ENCODE peak calls at places on chromosomes 3 and 15, in eight cellular contexts. One of them, this sample, is unnamed.

GRCh38 chr3:8837172-8837571 is 67.8 kb upstream of the OXTR start:
- DNase-seq in A549: no peak
- DNase-seq in adrenal gland: no peak
- DNase-seq in IMR-90: peak
- DNase-seq in lower leg skin: no peak
- DNase-seq in tibial nerve: no peak
- DNase-seq in suprapubic skin: no peak
- DNase-seq in NB4: no peak
- DNase-seq in this sample: peak

GRCh38 chr15:39919740-39920509 is at the start of gene GPR176:
- DNase-seq in A549: peak
- DNase-seq in adrenal gland: no peak
- DNase-seq in IMR-90: peak
- DNase-seq in lower leg skin: peak
- DNase-seq in tibial nerve: no peak
- DNase-seq in suprapubic skin: peak
- DNase-seq in NB4: no peak
- DNase-seq in this sample: peak

GRCh38 chr3:197001972-197002700 is 27.5 kb downstream of the MELTF start:
- DNase-seq in A549: no peak
- DNase-seq in adrenal gland: no peak
- DNase-seq in IMR-90: no peak
- DNase-seq in lower leg skin: no peak
- DNase-seq in tibial nerve: no peak
- DNase-seq in suprapubic skin: peak
- DNase-seq in NB4: no peak
- DNase-seq in this sample: no peak

GRCh38 chr3:121748638-121749275 is 784 bp downstream of the GOLGB1 start:
- DNase-seq in A549: no peak
- DNase-seq in adrenal gland: peak
- DNase-seq in IMR-90: peak
- DNase-seq in lower leg skin: no peak
- DNase-seq in tibial nerve: no peak
- DNase-seq in suprapubic skin: no peak
- DNase-seq in NB4: peak
- DNase-seq in this sample: peak

GRCh38 chr15:77107531-77108355 is 36.8 kb upstream of the TSPAN3 start:
- DNase-seq in A549: peak
- DNase-seq in adrenal gland: peak
- DNase-seq in IMR-90: peak
- DNase-seq in lower leg skin: no peak
- DNase-seq in tibial nerve: peak
- DNase-seq in suprapubic skin: no peak
- DNase-seq in NB4: peak
- DNase-seq in this sample: peak

GRCh38 chr3:88188436-88188835 is 38.7 kb downstream of the C3orf38 start:
- DNase-seq in A549: peak
- DNase-seq in adrenal gland: no peak
- DNase-seq in IMR-90: no peak
- DNase-seq in lower leg skin: no peak
- DNase-seq in tibial nerve: no peak
- DNase-seq in suprapubic skin: no peak
- DNase-seq in NB4: no peak
- DNase-seq in this sample: peak

GRCh38 chr3:40720863-40721262 is 196.1 kb downstream of the ZNF621 start:
- DNase-seq in A549: no peak
- DNase-seq in adrenal gland: no peak
- DNase-seq in IMR-90: no peak
- DNase-seq in lower leg skin: no peak
- DNase-seq in tibial nerve: no peak
- DNase-seq in suprapubic skin: no peak
- DNase-seq in NB4: no peak
- DNase-seq in this sample: no peak

GRCh38 chr3:105647047-105647446 is 221.8 kb downstream of the CBLB start:
- DNase-seq in A549: peak
- DNase-seq in adrenal gland: peak
- DNase-seq in IMR-90: peak
- DNase-seq in lower leg skin: no peak
- DNase-seq in tibial nerve: no peak
- DNase-seq in suprapubic skin: no peak
- DNase-seq in NB4: peak
- DNase-seq in this sample: peak

GRCh38 chr3:73753985-73754384 is 129.2 kb upstream of the PDZRN3 start:
- DNase-seq in A549: no peak
- DNase-seq in adrenal gland: no peak
- DNase-seq in IMR-90: no peak
- DNase-seq in lower leg skin: no peak
- DNase-seq in tibial nerve: no peak
- DNase-seq in suprapubic skin: no peak
- DNase-seq in NB4: no peak
- DNase-seq in this sample: no peak

GRCh38 chr3:187832202-187832601 is 86.9 kb upstream of the BCL6 start:
- DNase-seq in A549: no peak
- DNase-seq in adrenal gland: no peak
- DNase-seq in IMR-90: no peak
- DNase-seq in lower leg skin: no peak
- DNase-seq in tibial nerve: no peak
- DNase-seq in suprapubic skin: no peak
- DNase-seq in NB4: no peak
- DNase-seq in this sample: no peak

GRCh38 chr15:89807689-89808088 is 7.0 kb downstream of the ANPEP start:
- DNase-seq in A549: no peak
- DNase-seq in adrenal gland: no peak
- DNase-seq in IMR-90: no peak
- DNase-seq in lower leg skin: no peak
- DNase-seq in tibial nerve: no peak
- DNase-seq in suprapubic skin: no peak
- DNase-seq in NB4: no peak
- DNase-seq in this sample: no peak

GRCh38 chr3:53320697-53321096 is 26.6 kb downstream of the DCP1A start:
- DNase-seq in A549: no peak
- DNase-seq in adrenal gland: no peak
- DNase-seq in IMR-90: peak
- DNase-seq in lower leg skin: no peak
- DNase-seq in tibial nerve: no peak
- DNase-seq in suprapubic skin: no peak
- DNase-seq in NB4: no peak
- DNase-seq in this sample: no peak

DNA sequence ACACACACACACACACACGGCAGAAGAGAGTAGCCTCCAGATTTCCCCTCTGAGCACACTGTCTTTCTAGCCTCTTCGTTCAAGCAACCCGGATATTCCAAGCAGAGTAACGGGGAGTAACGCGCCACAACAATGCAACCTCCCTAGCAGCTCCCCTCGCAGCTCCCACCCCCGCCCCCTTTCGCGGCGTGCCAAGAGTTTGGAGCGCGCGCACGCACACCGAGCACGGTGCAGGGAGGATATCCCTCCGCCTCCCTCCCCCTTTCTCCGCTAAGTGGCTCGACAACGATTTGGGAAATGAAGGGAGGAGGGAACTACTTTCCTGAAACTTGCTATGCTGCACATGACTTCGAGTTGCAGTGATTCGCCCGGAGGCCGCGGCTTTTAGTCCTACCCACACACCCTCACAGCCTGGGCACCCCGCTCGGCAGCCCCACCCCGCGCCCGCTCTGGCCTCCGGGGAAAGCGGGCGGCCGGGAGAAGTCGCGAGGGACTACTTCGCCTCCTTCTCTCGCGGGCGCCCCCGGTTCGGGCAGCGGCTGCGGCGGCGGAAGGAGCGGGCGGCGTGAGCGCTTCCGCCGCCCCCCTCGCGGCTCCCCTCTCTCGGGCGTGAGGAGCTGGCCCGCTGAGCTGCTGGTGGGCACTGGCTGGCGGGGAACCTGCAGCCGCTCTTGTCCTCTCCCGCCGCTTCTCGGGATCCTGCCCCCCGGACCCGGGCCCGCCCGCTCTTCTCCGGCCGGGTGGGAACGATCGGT is 733 bp upstream of the SPRED1 start:
- DNase-seq in A549: peak
- DNase-seq in adrenal gland: peak
- DNase-seq in IMR-90: peak
- DNase-seq in lower leg skin: peak
- DNase-seq in tibial nerve: peak
- DNase-seq in suprapubic skin: peak
- DNase-seq in NB4: peak
- DNase-seq in this sample: peak
- TF ChIP-seq POLR2A in A549: peak
- TF ChIP-seq POLR2A in adrenal gland: no peak
- TF ChIP-seq POLR2A in IMR-90: peak
- TF ChIP-seq POLR2A in lower leg skin: no peak
- TF ChIP-seq POLR2A in tibial nerve: peak
- TF ChIP-seq POLR2A in suprapubic skin: peak
- TF ChIP-seq POLR2A in NB4: peak
- TF ChIP-seq POLR2A in this sample: peak

DNA sequence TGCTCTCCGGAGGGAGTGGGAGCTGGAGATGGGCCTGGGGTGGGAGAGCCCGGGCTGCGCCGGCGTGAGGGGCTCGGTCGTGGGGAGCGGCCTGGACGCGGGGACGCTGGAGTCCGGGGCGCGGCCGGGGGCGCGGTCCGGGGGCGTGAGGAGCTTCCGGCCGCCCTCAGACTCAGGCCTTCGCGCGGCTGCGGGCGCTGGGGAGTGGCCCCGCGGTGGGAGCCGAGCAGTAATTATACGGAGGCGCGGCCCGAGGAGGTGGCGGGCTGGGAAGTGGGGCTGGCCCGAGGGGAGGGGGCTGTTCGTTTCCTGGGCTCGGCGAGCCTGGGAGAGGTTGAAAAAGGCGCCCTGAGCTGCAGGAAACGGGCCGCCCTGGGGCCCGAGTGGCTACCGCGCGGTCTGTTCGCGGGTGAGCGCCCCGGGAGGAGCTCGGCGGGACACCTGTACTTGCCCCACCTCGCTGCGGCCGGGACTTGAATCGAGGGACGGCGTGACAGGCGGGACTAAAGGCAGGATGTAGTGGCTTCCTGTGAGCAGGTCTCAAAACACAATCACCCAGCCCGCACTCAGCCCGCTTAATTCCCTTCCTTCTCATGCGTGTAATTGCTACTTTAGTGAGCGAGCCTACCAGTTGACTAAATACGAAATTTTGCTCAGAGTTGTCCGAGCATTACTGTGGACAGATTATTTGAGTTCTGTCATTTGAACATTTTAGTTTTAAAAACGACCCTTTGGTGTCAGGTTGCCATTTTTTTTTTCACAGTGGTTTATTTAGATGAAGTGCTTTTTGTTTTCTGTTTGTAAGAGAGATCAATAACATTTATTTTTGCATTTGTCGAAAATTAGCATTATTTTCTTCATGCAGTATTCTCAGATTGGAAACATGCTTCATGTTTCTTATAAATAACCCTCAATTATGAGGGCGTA is 855 bp downstream of the RASA2 start:
- DNase-seq in A549: peak
- DNase-seq in adrenal gland: peak
- DNase-seq in IMR-90: peak
- DNase-seq in lower leg skin: peak
- DNase-seq in tibial nerve: peak
- DNase-seq in suprapubic skin: peak
- DNase-seq in NB4: peak
- DNase-seq in this sample: peak
- TF ChIP-seq POLR2A in A549: peak
- TF ChIP-seq POLR2A in adrenal gland: no peak
- TF ChIP-seq POLR2A in IMR-90: no peak
- TF ChIP-seq POLR2A in lower leg skin: no peak
- TF ChIP-seq POLR2A in tibial nerve: peak
- TF ChIP-seq POLR2A in suprapubic skin: peak
- TF ChIP-seq POLR2A in NB4: peak
- TF ChIP-seq POLR2A in this sample: no peak

DNA sequence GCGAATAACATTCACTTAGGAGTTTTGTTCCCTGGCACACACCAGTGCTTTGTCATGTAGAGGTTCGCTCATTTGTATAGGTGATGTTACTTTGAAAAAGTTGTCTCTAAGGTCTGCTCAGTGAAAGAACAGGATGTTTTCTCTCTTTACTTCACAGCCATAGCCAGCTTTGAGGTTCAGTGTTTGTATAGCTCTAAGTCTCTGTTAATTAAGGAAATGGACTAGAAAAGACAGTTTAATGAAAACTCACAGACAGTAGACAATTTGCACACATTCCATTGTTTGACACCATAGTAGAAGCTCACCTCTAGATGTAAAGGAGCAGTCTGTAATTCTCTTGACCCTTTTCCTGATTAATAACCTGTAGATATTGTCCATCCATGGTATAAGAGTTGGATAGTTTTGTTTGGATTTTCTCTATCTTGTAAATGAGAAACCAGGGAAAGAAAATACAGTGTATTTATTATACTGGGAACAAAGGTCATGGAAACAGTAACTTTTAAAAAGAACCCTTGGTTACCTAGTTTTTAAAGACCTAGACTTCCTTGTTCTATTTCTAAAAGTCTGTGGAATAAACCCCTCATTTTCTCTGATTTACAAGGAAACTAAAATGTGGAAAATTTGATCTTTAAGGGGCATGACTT is 50.4 kb downstream of the PDE8A start:
- DNase-seq in A549: no peak
- DNase-seq in adrenal gland: no peak
- DNase-seq in IMR-90: no peak
- DNase-seq in lower leg skin: no peak
- DNase-seq in tibial nerve: no peak
- DNase-seq in suprapubic skin: no peak
- DNase-seq in NB4: no peak
- DNase-seq in this sample: no peak
- TF ChIP-seq POLR2A in A549: no peak
- TF ChIP-seq POLR2A in adrenal gland: no peak
- TF ChIP-seq POLR2A in IMR-90: no peak
- TF ChIP-seq POLR2A in lower leg skin: no peak
- TF ChIP-seq POLR2A in tibial nerve: no peak
- TF ChIP-seq POLR2A in suprapubic skin: no peak
- TF ChIP-seq POLR2A in NB4: no peak
- TF ChIP-seq POLR2A in this sample: no peak

DNA sequence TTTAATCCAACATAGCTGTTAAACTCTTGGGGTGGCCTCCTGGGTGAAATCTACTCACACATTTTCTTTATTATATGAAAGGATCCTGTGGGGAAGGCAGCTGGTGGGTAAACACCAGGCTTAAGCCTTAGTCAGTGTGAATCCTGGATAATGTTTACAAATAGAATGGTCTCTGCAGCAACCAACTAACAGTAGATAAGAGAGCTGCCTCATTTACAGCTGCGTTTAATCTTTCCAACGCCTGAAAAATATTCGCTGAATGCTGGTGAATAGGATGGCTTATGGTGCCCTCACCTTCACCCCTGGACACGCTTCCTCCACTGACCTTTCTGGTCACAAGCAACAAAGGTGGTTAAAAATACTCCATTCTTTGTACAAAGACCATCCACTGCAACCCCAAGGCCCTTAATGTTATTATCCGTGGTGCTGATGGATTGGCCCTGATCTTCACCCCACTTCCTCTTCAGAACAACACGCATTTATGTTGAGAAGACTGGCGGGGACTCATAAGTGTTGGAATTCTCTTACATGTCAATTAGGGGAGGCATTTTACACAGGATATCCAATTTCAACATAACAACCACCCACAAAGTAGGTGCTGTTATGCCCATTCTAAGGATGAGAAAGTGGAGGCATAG is 120.0 kb upstream of the FRMD4B start:
- DNase-seq in A549: no peak
- DNase-seq in adrenal gland: no peak
- DNase-seq in IMR-90: no peak
- DNase-seq in lower leg skin: no peak
- DNase-seq in tibial nerve: no peak
- DNase-seq in suprapubic skin: no peak
- DNase-seq in NB4: no peak
- DNase-seq in this sample: no peak
- TF ChIP-seq POLR2A in A549: no peak
- TF ChIP-seq POLR2A in adrenal gland: no peak
- TF ChIP-seq POLR2A in IMR-90: no peak
- TF ChIP-seq POLR2A in lower leg skin: no peak
- TF ChIP-seq POLR2A in tibial nerve: no peak
- TF ChIP-seq POLR2A in suprapubic skin: no peak
- TF ChIP-seq POLR2A in NB4: no peak
- TF ChIP-seq POLR2A in this sample: no peak

GRCh38 chr3:112640864-112641751 is at the start of gene CCDC80:
- DNase-seq in A549: peak
- DNase-seq in adrenal gland: no peak
- DNase-seq in IMR-90: peak
- DNase-seq in lower leg skin: no peak
- DNase-seq in tibial nerve: no peak
- DNase-seq in suprapubic skin: no peak
- DNase-seq in NB4: no peak
- DNase-seq in this sample: peak
- TF ChIP-seq POLR2A in A549: peak
- TF ChIP-seq POLR2A in adrenal gland: peak
- TF ChIP-seq POLR2A in IMR-90: peak
- TF ChIP-seq POLR2A in lower leg skin: no peak
- TF ChIP-seq POLR2A in tibial nerve: peak
- TF ChIP-seq POLR2A in suprapubic skin: peak
- TF ChIP-seq POLR2A in NB4: peak
- TF ChIP-seq POLR2A in this sample: no peak